ENCODE peak calls at places on chromosomes 7 and 10, in four cellular contexts. P, G, X and F are unnamed samples.

GRCh38 chr7:55538538-55538937 is 33.8 kb downstream of the VOPP1 start:
- DNase-seq in P (no peak), G (peak), X (peak), F (peak)

GRCh38 chr10:21702633-21703111 is 168.6 kb downstream of the MLLT10 start:
- DNase-seq in P (no peak), G (no peak), X (no peak), F (no peak)

GRCh38 chr10:32237644-32238345 is 109.2 kb downstream of the EPC1 start:
- DNase-seq in P (no peak), G (peak), X (peak), F (peak)

GRCh38 chr7:51010534-51010933 is 227.8 kb upstream of the GRB10 start:
- DNase-seq in P (no peak), G (no peak), X (no peak), F (no peak)

GRCh38 chr10:69801434-69802315 is at the start of gene COL13A1:
- DNase-seq in P (peak), G (peak), X (peak), F (peak)

GRCh38 chr10:89621438-89621837 is 23.6 kb downstream of the PANK1 start:
- DNase-seq in P (no peak), G (no peak), X (no peak), F (no peak)

GRCh38 chr7:44240376-44240775 is 39.6 kb downstream of the YKT6 start:
- DNase-seq in P (no peak), G (no peak), X (no peak), F (no peak)

GRCh38 chr7:153524070-153524601 is 528.1 kb upstream of the DPP6 start:
- DNase-seq in P (no peak), G (no peak), X (no peak), F (no peak)

GRCh38 chr7:18469332-18469731 is 26.2 kb upstream of the HDAC9 start:
- DNase-seq in P (no peak), G (peak), X (no peak), F (no peak)

GRCh38 chr10:29482591-29483421 is 152.0 kb downstream of the SVIL start:
- DNase-seq in P (no peak), G (peak), X (no peak), F (peak)

GRCh38 chr10:31315453-31315852 is 3.6 kb upstream of the ZEB1 start:
- DNase-seq in P (no peak), G (peak), X (peak), F (peak)

GRCh38 chr7:144526912-144527610 is 123.6 kb upstream of the NOBOX start:
- DNase-seq in P (no peak), G (no peak), X (no peak), F (no peak)

GRCh38 chr10:108230478-108231170 is 1066.1 kb upstream of the SORCS1 start:
- DNase-seq in P (no peak), G (peak), X (no peak), F (no peak)

GRCh38 chr10:77037735-77038411 is 599.7 kb downstream of the KCNMA1 start:
- DNase-seq in P (no peak), G (no peak), X (no peak), F (no peak)

GRCh38 chr7:128945668-128946366 is 8.1 kb downstream of the IRF5 start:
- DNase-seq in P (no peak), G (no peak), X (no peak), F (no peak)

GRCh38 chr7:71735961-71736556 is 604.1 kb downstream of the GALNT17 start:
- DNase-seq in P (peak), G (peak), X (peak), F (peak)

GRCh38 chr7:102841290-102841689 is 71.5 kb upstream of the LRRC17 start:
- DNase-seq in P (no peak), G (no peak), X (no peak), F (peak)

GRCh38 chr10:71137701-71138100 is 74.7 kb upstream of the UNC5B start:
- DNase-seq in P (no peak), G (no peak), X (no peak), F (no peak)

GRCh38 chr10:119306514-119306951 is 99.2 kb downstream of the GRK5 start:
- DNase-seq in P (no peak), G (no peak), X (peak), F (no peak)

GRCh38 chr7:20786779-20787651 is at the start of gene SP8:
- DNase-seq in P (no peak), G (no peak), X (peak), F (no peak)

GRCh38 chr10:90858489-90858968 is 690 bp upstream of the HTR7 start:
- DNase-seq in P (no peak), G (no peak), X (no peak), F (peak)

GRCh38 chr7:25732771-25733217 is 419.2 kb upstream of the NFE2L3 start:
- DNase-seq in P (no peak), G (no peak), X (no peak), F (no peak)

GRCh38 chr10:3734111-3734510 is 50.9 kb downstream of the KLF6 start:
- DNase-seq in P (no peak), G (no peak), X (no peak), F (no peak)

GRCh38 chr10:4383683-4384082 is 442.3 kb upstream of the AKR1E2 start:
- DNase-seq in P (no peak), G (peak), X (peak), F (peak)

GRCh38 chr7:78083466-78084120 is 285.0 kb downstream of the PHTF2 start:
- DNase-seq in P (no peak), G (no peak), X (peak), F (no peak)

GRCh38 chr10:102611514-102612095 is 32.7 kb upstream of the TRIM8 start:
- DNase-seq in P (no peak), G (no peak), X (peak), F (no peak)

GRCh38 chr7:108436906-108437305 is 19.3 kb downstream of the NRCAM start:
- DNase-seq in P (no peak), G (no peak), X (no peak), F (no peak)

GRCh38 chr7:5200561-5201235 is 10.7 kb downstream of the WIPI2 start:
- DNase-seq in P (no peak), G (no peak), X (no peak), F (no peak)
- TF ChIP-seq CTCF in P (no peak), G (no peak), X (no peak), F (no peak)

GRCh38 chr10:118258285-118258684 is 83.8 kb downstream of the FAM204A start:
- DNase-seq in P (no peak), G (no peak), X (no peak), F (no peak)

GRCh38 chr10:118256209-118256608 is 85.9 kb downstream of the FAM204A start:
- DNase-seq in P (no peak), G (no peak), X (no peak), F (no peak)

GRCh38 chr10:118255355-118255754 is 86.8 kb downstream of the FAM204A start:
- DNase-seq in P (no peak), G (no peak), X (no peak), F (no peak)

GRCh38 chr10:118256825-118257570 is 85.1 kb downstream of the FAM204A start:
- DNase-seq in P (no peak), G (no peak), X (no peak), F (no peak)

DNA sequence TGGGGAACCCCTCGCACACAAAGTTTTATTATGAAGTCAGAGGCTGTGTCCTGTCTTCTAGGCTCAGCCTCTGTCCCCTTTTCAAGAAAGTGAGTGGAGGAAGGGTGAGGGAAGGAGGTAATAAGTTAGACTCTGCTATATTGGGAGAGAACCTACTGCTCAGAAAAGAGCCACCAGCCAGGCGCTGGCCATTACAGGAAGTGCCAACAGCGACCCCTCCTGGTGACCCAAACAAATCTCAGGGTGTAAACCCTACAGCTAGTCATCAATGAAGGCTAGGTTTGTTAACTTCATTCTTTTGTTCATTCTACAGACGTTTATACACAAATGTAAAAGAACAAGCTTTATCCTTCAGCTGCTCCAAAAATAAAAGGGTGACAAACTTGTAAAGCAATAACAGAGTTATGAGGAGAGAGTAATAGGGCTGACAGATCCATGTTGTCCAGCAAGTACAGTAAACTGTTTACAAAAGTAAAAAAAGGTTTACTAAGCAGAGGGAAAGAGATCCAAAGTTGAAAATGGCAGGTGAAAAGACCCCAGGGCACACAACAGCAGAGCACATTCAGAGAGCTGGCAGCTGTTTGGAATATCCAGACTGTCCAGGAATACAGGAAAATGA is 82.7 kb downstream of the FAM204A start:
- DNase-seq in P (no peak), G (peak), X (peak), F (peak)
- H3K4me3 ChIP-seq in P (no peak), G (no peak), X (no peak), F (no peak)

GRCh38 chr10:95467162-95467599 is 94.0 kb downstream of the SORBS1 start:
- DNase-seq in P (peak), G (peak), X (no peak), F (peak)
- TF ChIP-seq CTCF in P (peak), G (no peak), X (no peak), F (peak)

GRCh38 chr10:100742936-100743335 is 2.4 kb upstream of the PAX2 start:
- DNase-seq in P (no peak), G (no peak), X (no peak), F (no peak)

GRCh38 chr10:100741386-100742066 is 3.9 kb upstream of the PAX2 start:
- DNase-seq in P (no peak), G (no peak), X (no peak), F (no peak)

GRCh38 chr10:100739516-100740368 is 5.6 kb upstream of the PAX2 start:
- DNase-seq in P (no peak), G (no peak), X (no peak), F (no peak)

GRCh38 chr10:100742067-100742771 is 3.2 kb upstream of the PAX2 start:
- DNase-seq in P (no peak), G (no peak), X (no peak), F (no peak)

GRCh38 chr10:100740476-100741341 is 4.7 kb upstream of the PAX2 start:
- DNase-seq in P (no peak), G (no peak), X (no peak), F (no peak)
- H3K4me3 ChIP-seq in P (no peak), G (no peak), X (no peak), F (no peak)